ENCODE peak calls at places on chromosomes 4 and X, in eight cellular contexts. D is NCI-H748 treated with DMSO at 0.1 percent for 48 hours; T is uterus; I is activated naive CD4-positive, alpha-beta T cell treated with anti-CD3 and anti-CD28 coated beads, Interleukin-2, amount 50 U/mL, for 72 hours; E is hepatocyte; C is DMS79; H is osteoblast; Q is kidney tubule cell. J is an unnamed sample.
A peak's percentile ranks its signal among the peaks of the same experiment; 100 is the strongest.

GRCh38 chrX:22366866-22367265 is 94.2 kb downstream of the CBLL2 start:
- DNase-seq in D (no peak), C (no peak), E (no peak), T (no peak), Q (no peak), H (no peak), I (no peak), J (no peak)

GRCh38 chr4:87080462-87080861 is 140.0 kb downstream of the KLHL8 start:
- DNase-seq in I (no peak), Q (no peak), E (no peak), D (no peak), C (no peak), H (no peak), T (no peak), J (no peak)

GRCh38 chr4:63717384-63717783 is 691.9 kb downstream of the TECRL start:
- DNase-seq in D (peak; percentile 9), H (no peak), E (peak; percentile 40), C (no peak), I (no peak), T (no peak), Q (peak; percentile 16), J (no peak)

GRCh38 chr4:29423836-29424721 is 1296.1 kb upstream of the PCDH7 start:
- DNase-seq in H (no peak), E (peak; percentile 48), I (no peak), T (no peak), Q (peak; percentile 67), C (no peak), D (no peak), J (peak; percentile 64)

GRCh38 chr4:89259435-89260028 is 48.1 kb downstream of the GPRIN3 start:
- DNase-seq in C (no peak), T (no peak), H (no peak), D (no peak), I (no peak), Q (no peak), E (no peak), J (no peak)

GRCh38 chrX:20309796-20310195 is 43.1 kb upstream of the RPS6KA3 start:
- DNase-seq in T (no peak), Q (no peak), I (no peak), C (no peak), H (peak; percentile 27), E (no peak), D (no peak), J (no peak)

GRCh38 chr4:32645653-32646052 is 1925.5 kb downstream of the PCDH7 start:
- DNase-seq in Q (no peak), D (no peak), H (no peak), C (no peak), E (no peak), T (no peak), I (no peak), J (no peak)

GRCh38 chr4:35511851-35512250 is 732.5 kb downstream of the ARAP2 start:
- DNase-seq in C (no peak), I (no peak), H (no peak), T (no peak), Q (no peak), E (no peak), D (no peak), J (no peak)

GRCh38 chr4:38128478-38129451 is 168.6 kb downstream of the PTTG2 start:
- DNase-seq in E (no peak), T (no peak), I (peak; percentile 72), C (no peak), Q (peak; percentile 80), D (peak; percentile 71), H (no peak), J (no peak)

GRCh38 chr4:185738038-185738552 is 73.9 kb downstream of the SORBS2 start:
- DNase-seq in T (peak; percentile 48), E (no peak), Q (no peak), C (no peak), D (no peak), H (peak; percentile 68), I (no peak), J (peak; percentile 86)

GRCh38 chr4:120331486-120332281 is 265.0 kb upstream of the MAD2L1 start:
- DNase-seq in I (no peak), T (no peak), Q (peak; percentile 11), E (no peak), C (no peak), H (peak; percentile 17), D (no peak), J (no peak)

GRCh38 chr4:42347076-42347475 is 50.2 kb upstream of the SHISA3 start:
- DNase-seq in I (no peak), T (no peak), Q (no peak), C (no peak), H (no peak), D (no peak), E (no peak), J (no peak)

GRCh38 chr4:130689182-130689581 is 1593.2 kb downstream of the C4orf33 start:
- DNase-seq in T (no peak), C (no peak), E (no peak), I (no peak), D (no peak), Q (no peak), H (no peak), J (no peak)

GRCh38 chrX:27163236-27163635 is 299.9 kb downstream of the PPP4R3C start:
- DNase-seq in I (no peak), T (no peak), D (no peak), H (no peak), Q (no peak), E (no peak), C (no peak), J (no peak)

GRCh38 chrX:126785539-126785938 is 34.0 kb upstream of the PRR32 start:
- DNase-seq in Q (no peak), E (no peak), T (no peak), C (no peak), D (no peak), I (no peak), H (no peak), J (no peak)

GRCh38 chr4:48315728-48316630 is 25.4 kb upstream of the SLAIN2 start:
- DNase-seq in C (peak; percentile 1), Q (peak; percentile 60), T (no peak), H (peak; percentile 22), E (peak; percentile 55), D (peak; percentile 23), I (no peak), J (peak; percentile 72)

GRCh38 chr4:17385403-17385802 is 126.5 kb downstream of the QDPR start:
- DNase-seq in H (peak; percentile 67), I (no peak), C (no peak), Q (peak; percentile 72), E (peak; percentile 7), T (peak; percentile 23), D (no peak), J (peak; percentile 77)

GRCh38 chr4:84673475-84674230 is 90.7 kb downstream of the CDS1 start:
- DNase-seq in C (no peak), I (no peak), T (no peak), E (no peak), H (peak; percentile 90), D (no peak), Q (peak; percentile 88), J (peak; percentile 81)

GRCh38 chr4:8508266-8508665 is 67.7 kb downstream of the TRMT44 start:
- DNase-seq in I (no peak), T (no peak), D (no peak), Q (no peak), H (no peak), E (no peak), C (no peak), J (no peak)

GRCh38 chrX:111133389-111133788 is 37.4 kb downstream of the PAK3 start:
- DNase-seq in D (no peak), Q (peak; percentile 46), E (no peak), H (no peak), I (no peak), T (no peak), C (no peak), J (peak; percentile 13)

GRCh38 chr4:8912089-8912455 is 40.4 kb upstream of the HMX1 start:
- DNase-seq in I (peak; percentile 38), E (peak; percentile 2), C (no peak), Q (no peak), D (no peak), H (peak; percentile 6), T (no peak), J (no peak)